ENCODE peak calls at places on chromosomes 7 and 10, in six cellular contexts. Z is aorta; Q is CD4-positive, CD25-positive, alpha-beta regulatory T cell; X is lower leg skin; R is lung; Y is coronary artery. E is an unnamed sample.

GRCh38 chr7:81407094-81407493 is 362.8 kb downstream of the HGF start:
- DNase-seq in Q (no peak), X (no peak), Y (no peak), R (no peak), Z (no peak), E (no peak)

GRCh38 chr10:59064759-59065498 is 111.5 kb upstream of the PHYHIPL start:
- DNase-seq in Q (no peak), X (no peak), R (no peak), Z (no peak), Y (no peak), E (no peak)

GRCh38 chr10:119658274-119658673 is 7.1 kb downstream of the BAG3 start:
- DNase-seq in Q (no peak), Z (peak), X (peak), R (peak), Y (peak), E (peak)

GRCh38 chr10:3774814-3775670 is 10.0 kb downstream of the KLF6 start:
- DNase-seq in R (no peak), Q (no peak), X (no peak), Y (peak), Z (peak), E (no peak)

GRCh38 chr7:75722381-75722780 is 16.4 kb downstream of the HIP1 start:
- DNase-seq in X (no peak), Y (no peak), Q (no peak), R (no peak), Z (peak), E (no peak)

GRCh38 chr7:121267612-121268011 is 61.2 kb upstream of the WNT16 start:
- DNase-seq in Q (no peak), Y (no peak), X (no peak), Z (no peak), R (no peak), E (no peak)

GRCh38 chr7:73831656-73832579 is 1.1 kb downstream of the CLDN4 start:
- DNase-seq in X (no peak), Y (no peak), R (peak), Z (no peak), Q (no peak), E (no peak)

GRCh38 chr7:122425731-122426130 is 121.2 kb upstream of the FEZF1 start:
- DNase-seq in X (no peak), Y (no peak), R (no peak), Z (no peak), Q (no peak), E (no peak)

GRCh38 chr10:113183543-113183942 is 233.5 kb downstream of the TCF7L2 start:
- DNase-seq in Z (no peak), Q (no peak), R (peak), Y (no peak), X (no peak), E (peak)

GRCh38 chr10:12539350-12540164 is 190.2 kb downstream of the CAMK1D start:
- DNase-seq in X (peak), Y (no peak), Z (no peak), R (no peak), Q (no peak), E (peak)

GRCh38 chr7:27106906-27107250 is 4.4 kb upstream of the HOXA2 start:
- DNase-seq in X (no peak), R (no peak), Z (no peak), Q (no peak), Y (no peak), E (no peak)

GRCh38 chr7:27108390-27109127 is 6.1 kb upstream of the HOXA2 start:
- DNase-seq in Q (no peak), R (no peak), Y (no peak), X (peak), Z (peak), E (no peak)

GRCh38 chr7:27106181-27106905 is 3.9 kb upstream of the HOXA2 start:
- DNase-seq in Q (no peak), Z (peak), X (peak), R (no peak), Y (no peak), E (no peak)

GRCh38 chr7:27107901-27108381 is 5.5 kb upstream of the HOXA2 start:
- DNase-seq in Z (no peak), Y (no peak), R (no peak), X (peak), Q (no peak), E (no peak)

DNA sequence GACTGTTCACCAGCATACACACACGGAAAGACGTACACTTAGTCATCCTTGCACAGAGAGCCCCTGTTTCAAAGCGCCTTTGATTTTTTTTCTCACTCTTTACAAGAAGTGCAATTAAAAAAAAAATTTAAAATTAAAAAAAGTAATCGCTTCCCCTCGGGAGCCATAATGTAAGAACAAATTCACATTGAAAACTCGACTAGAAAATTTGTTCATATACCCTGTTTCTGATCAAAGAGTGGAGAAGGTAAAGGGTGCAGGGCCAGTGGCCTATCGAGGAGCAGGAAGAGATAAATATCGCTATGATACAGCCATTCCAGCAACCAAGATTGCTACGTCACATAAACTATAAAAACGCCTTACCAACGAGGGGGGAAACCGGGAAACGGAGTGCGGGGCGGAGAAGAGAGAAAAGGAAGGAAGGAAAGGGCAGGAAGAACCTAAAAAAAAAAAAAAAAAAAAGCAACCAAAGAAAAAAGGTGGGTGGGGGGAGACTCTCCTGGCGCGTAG is 5.0 kb upstream of the HOXA2 start:
- DNase-seq in Y (no peak), X (no peak), R (no peak), Z (no peak), Q (no peak), E (no peak)
- H3K4me3 ChIP-seq in Y (peak), X (no peak), R (no peak), Z (no peak), Q (no peak), E (peak)

GRCh38 chr7:106057962-106058901 is 53.9 kb downstream of the SYPL1 start:
- DNase-seq in Q (no peak), Z (no peak), Y (peak), R (peak), X (peak), E (no peak)

GRCh38 chr7:106060394-106060920 is 51.7 kb downstream of the SYPL1 start:
- DNase-seq in Z (no peak), Y (peak), X (peak), Q (no peak), R (no peak), E (no peak)

GRCh38 chr7:106057204-106057961 is 54.7 kb downstream of the SYPL1 start:
- DNase-seq in R (no peak), Z (no peak), Y (no peak), Q (no peak), X (no peak), E (no peak)

GRCh38 chr7:106059556-106059955 is 52.6 kb downstream of the SYPL1 start:
- DNase-seq in Q (no peak), Y (peak), X (no peak), Z (no peak), R (no peak), E (no peak)

GRCh38 chr7:106058925-106059324 is 53.2 kb downstream of the SYPL1 start:
- DNase-seq in Q (no peak), Z (no peak), R (no peak), Y (no peak), X (no peak), E (no peak)
- H3K4me3 ChIP-seq in Q (no peak), Z (no peak), R (no peak), Y (no peak), X (no peak), E (no peak)

DNA sequence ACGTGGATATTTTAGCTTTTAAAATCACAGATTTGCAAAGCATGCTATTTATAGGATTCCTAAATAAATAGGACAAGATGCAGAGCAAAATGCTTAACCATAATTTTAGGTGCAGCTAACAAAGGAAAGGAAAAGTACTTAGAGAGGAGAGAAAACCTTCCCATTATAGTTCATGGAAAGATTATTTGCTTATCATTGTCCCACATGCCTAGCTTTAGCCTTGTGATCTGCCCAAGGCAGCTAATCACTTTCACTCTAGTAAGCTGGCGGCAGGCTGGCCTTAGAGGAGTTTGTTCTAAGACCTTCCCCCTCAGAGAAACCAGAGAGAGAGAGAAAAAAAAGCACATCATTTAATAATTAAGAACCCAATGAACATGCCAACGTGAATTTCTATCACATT is 274.5 kb downstream of the ARL4A start:
- DNase-seq in Q (no peak), Y (no peak), Z (no peak), X (no peak), R (no peak), E (no peak)
- H3K4me3 ChIP-seq in Q (no peak), Y (no peak), Z (no peak), X (no peak), R (no peak), E (no peak)

GRCh38 chr7:2101630-2102374 is 130.9 kb downstream of the MAD1L1 start:
- DNase-seq in Q (no peak), Z (no peak), R (no peak), Y (no peak), X (no peak), E (no peak)

GRCh38 chr7:2099036-2099957 is 133.4 kb downstream of the MAD1L1 start:
- DNase-seq in Q (peak), R (no peak), Z (no peak), X (no peak), Y (no peak), E (no peak)

GRCh38 chr7:2102375-2102723 is 130.4 kb downstream of the MAD1L1 start:
- DNase-seq in Z (no peak), Q (no peak), Y (no peak), X (no peak), R (no peak), E (no peak)

GRCh38 chr7:2098496-2098895 is 134.2 kb downstream of the MAD1L1 start:
- DNase-seq in X (no peak), R (no peak), Y (no peak), Z (no peak), Q (no peak), E (no peak)

DNA sequence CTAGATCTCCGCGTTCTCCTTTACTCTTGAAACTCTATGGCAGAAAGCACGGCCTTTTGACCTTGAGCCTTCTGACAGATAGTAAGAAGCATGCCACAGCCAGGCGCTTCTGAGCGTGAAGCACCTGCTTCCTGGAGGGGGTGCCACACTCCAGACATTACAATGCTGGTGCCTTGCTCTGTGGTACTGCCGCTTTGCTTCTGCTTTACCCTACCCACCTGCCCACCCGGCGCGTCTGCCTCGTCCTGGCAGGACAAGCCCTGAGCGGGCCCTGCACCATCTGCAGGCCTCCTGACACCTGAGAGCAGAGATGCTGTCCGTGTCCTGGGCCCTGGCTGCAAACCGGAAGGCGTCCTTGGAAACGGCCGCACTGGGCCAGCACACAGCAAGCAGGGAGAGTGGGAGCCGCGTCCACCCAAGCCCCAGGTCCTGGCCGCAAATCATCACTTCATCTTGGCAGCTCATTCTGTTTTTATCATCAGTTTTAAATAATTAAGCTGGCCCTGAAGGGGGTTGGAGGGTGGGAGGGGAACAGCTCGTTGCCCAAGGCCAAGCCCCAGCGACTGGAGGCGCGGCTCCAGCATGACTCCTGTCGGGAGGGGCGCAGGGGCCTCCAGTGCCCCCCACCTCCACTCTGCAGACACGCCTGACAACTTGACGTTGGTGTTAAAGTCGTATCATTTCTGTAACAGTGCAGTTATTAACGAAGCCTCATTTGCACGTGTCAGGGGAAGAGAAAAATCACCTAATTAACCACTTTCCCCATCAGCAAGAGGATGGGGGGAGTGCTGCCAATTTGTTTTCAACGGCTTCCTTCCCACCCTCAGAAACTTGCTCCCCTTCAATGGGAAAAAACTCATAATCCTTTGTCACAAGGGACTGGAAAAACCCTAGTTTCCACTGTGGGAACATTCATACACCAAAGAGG is 132.2 kb downstream of the MAD1L1 start:
- DNase-seq in Y (no peak), X (no peak), Q (peak), Z (no peak), R (no peak), E (no peak)
- H3K4me3 ChIP-seq in Y (no peak), X (no peak), Q (no peak), Z (no peak), R (no peak), E (no peak)

DNA sequence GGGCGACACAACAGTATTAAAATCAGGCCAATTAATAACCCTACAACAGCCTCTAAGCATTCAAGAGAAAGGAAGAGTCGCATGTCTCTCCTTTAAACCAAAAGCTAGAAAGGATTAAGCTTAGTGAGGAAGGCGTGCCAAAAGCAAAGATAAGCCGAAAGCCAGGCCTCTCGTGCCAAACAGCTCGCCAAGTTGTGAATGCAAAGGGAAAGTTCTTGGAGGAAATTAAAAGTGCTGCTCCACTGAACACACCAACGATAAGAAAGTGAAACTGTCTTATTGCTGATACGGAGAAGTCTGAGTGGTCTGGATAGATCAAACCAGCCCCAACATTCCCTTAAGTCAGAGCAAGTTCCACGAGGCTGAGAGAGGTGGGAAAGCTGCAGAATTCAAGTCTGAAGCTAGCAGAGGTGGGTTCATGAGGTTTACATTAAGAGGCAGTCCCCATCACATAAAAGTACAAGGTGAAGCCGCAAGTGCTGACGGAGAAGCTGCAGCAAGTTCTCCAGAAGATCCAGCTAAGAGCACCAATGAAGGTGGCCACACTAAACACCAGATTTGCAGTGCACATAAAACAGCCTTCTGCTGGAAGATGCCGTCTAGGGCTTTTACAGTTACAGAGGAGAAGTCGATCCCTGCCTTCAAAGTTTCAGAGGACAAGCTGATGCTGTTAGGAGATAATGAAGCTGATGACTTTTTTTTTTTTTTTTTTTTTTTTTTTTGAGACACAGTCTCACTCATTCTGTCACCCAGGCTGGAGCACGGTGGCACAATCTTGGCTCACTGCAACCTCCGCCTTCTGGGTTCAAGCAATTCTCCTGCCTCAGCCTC is 194.7 kb downstream of the MAD1L1 start:
- DNase-seq in Z (peak), R (no peak), X (peak), Q (peak), Y (peak), E (no peak)
- H3K4me3 ChIP-seq in Z (no peak), R (no peak), X (no peak), Q (peak), Y (peak), E (peak)

GRCh38 chr10:44593952-44594351 is 209.1 kb upstream of the CXCL12 start:
- DNase-seq in Q (no peak), Z (no peak), Y (no peak), R (no peak), X (no peak), E (no peak)
- H3K4me3 ChIP-seq in Q (no peak), Z (no peak), Y (no peak), R (no peak), X (no peak), E (no peak)

GRCh38 chr10:117662126-117662525 is 119.6 kb downstream of the EMX2 start:
- DNase-seq in Z (no peak), X (no peak), Q (no peak), R (no peak), Y (no peak), E (no peak)
- H3K4me3 ChIP-seq in Z (no peak), X (no peak), Q (no peak), R (no peak), Y (no peak), E (no peak)

E was measured in esophagus muscularis mucosa.